ENCODE peak calls at places on chromosomes 16 and 17, in eight cellular contexts. W, V, N, T, G, X, J and B are unnamed samples.
A peak's percentile ranks its signal among the peaks of the same experiment; 100 is the strongest.

GRCh38 chr17:50949128-50950001 is 83.2 kb upstream of the TOB1 start:
- DNase-seq in N (peak; percentile 32), J (no peak), X (no peak), W (no peak), T (peak; percentile 13), V (no peak), G (peak; percentile 65), B (no peak)

GRCh38 chr16:5604770-5605169 is 507.2 kb upstream of the EEF2KMT start:
- DNase-seq in G (no peak), V (no peak), J (peak; percentile 56), X (no peak), N (no peak), T (no peak), W (peak; percentile 51), B (no peak)

GRCh38 chr17:74176546-74177001 is 26.9 kb upstream of the RPL38 start:
- DNase-seq in N (peak; percentile 65), X (peak; percentile 46), G (no peak), T (peak; percentile 72), W (peak; percentile 82), V (peak; percentile 43), J (peak; percentile 78), B (peak; percentile 68)

GRCh38 chr17:37802712-37803416 is 58.0 kb upstream of the HNF1B start:
- DNase-seq in W (no peak), T (peak; percentile 42), J (peak; percentile 29), G (no peak), X (no peak), N (peak; percentile 41), V (peak; percentile 85), B (no peak)

GRCh38 chr17:50943575-50943933 is 77.4 kb upstream of the TOB1 start:
- DNase-seq in V (no peak), N (peak; percentile 25), W (no peak), G (peak; percentile 49), J (peak; percentile 68), X (no peak), T (peak; percentile 57), B (peak; percentile 19)

GRCh38 chr17:13293421-13293820 is 275.6 kb upstream of the ELAC2 start:
- DNase-seq in V (no peak), J (no peak), G (no peak), W (no peak), N (no peak), X (no peak), T (no peak), B (no peak)

GRCh38 chr16:54080524-54081008 is 206.0 kb downstream of the IRX3 start:
- DNase-seq in J (no peak), G (no peak), T (no peak), X (no peak), V (peak; percentile 99), N (no peak), W (no peak), B (no peak)

GRCh38 chr16:20675488-20676267 is 21.8 kb downstream of the ACSM1 start:
- DNase-seq in T (peak; percentile 77), J (no peak), X (no peak), G (no peak), V (no peak), W (peak; percentile 20), N (no peak), B (peak; percentile 79)

GRCh38 chr16:28915181-28915580 is 9.9 kb downstream of the RABEP2 start:
- DNase-seq in G (no peak), T (no peak), J (no peak), W (no peak), V (peak; percentile 60), X (no peak), N (no peak), B (no peak)

GRCh38 chr16:55370762-55371482 is 46.9 kb downstream of the IRX6 start:
- DNase-seq in V (peak; percentile 27), X (peak; percentile 85), J (peak; percentile 75), T (peak; percentile 50), G (peak; percentile 85), N (peak; percentile 54), W (peak; percentile 78), B (peak; percentile 15)

GRCh38 chr17:64077409-64077808 is 52.5 kb downstream of the ERN1 start:
- DNase-seq in N (peak; percentile 24), G (peak; percentile 92), X (no peak), V (no peak), T (peak; percentile 36), J (no peak), W (no peak), B (no peak)

GRCh38 chr17:57051886-57052342 is 33.1 kb upstream of the AKAP1 start:
- DNase-seq in V (no peak), J (no peak), T (no peak), N (no peak), W (no peak), G (no peak), X (peak; percentile 38), B (no peak)

GRCh38 chr16:1973461-1974156 is 1.8 kb downstream of the TBL3 start:
- DNase-seq in W (no peak), V (no peak), N (no peak), T (no peak), J (no peak), G (no peak), X (no peak), B (no peak)

GRCh38 chr17:47275245-47275984 is 21.8 kb downstream of the ITGB3 start:
- DNase-seq in J (peak; percentile 86), N (peak; percentile 60), G (no peak), V (peak; percentile 92), T (peak; percentile 70), X (peak; percentile 90), W (peak; percentile 93), B (peak; percentile 75)

GRCh38 chr16:84729716-84730320 is 30.0 kb downstream of the USP10 start:
- DNase-seq in N (no peak), W (no peak), J (no peak), X (no peak), G (no peak), T (no peak), V (no peak), B (no peak)

GRCh38 chr17:56694825-56695224 is 101.3 kb downstream of the NOG start:
- DNase-seq in W (no peak), T (no peak), V (peak; percentile 79), G (no peak), N (no peak), J (no peak), X (no peak), B (no peak)

GRCh38 chr16:77002644-77003043 is 188.3 kb upstream of the MON1B start:
- DNase-seq in N (no peak), X (no peak), J (no peak), V (no peak), G (no peak), T (no peak), W (no peak), B (no peak)

GRCh38 chr17:81940538-81941483 is 3.7 kb upstream of the PYCR1 start:
- DNase-seq in V (no peak), N (no peak), G (no peak), T (no peak), J (peak; percentile 8), W (no peak), X (peak; percentile 27), B (no peak)

GRCh38 chr17:73045722-73046121 is 46.8 kb downstream of the SLC39A11 start:
- DNase-seq in X (no peak), G (no peak), N (no peak), V (no peak), J (no peak), W (no peak), T (no peak), B (no peak)

GRCh38 chr16:87085441-87085840 is 231.8 kb downstream of the C16orf95 start:
- DNase-seq in X (no peak), N (no peak), T (no peak), G (no peak), V (no peak), W (no peak), J (no peak), B (no peak)

GRCh38 chr16:84156342-84156784 is 11.3 kb downstream of the DNAAF1 start:
- DNase-seq in N (no peak), J (no peak), X (no peak), G (no peak), T (no peak), W (no peak), V (peak; percentile 54), B (no peak)

GRCh38 chr16:74627506-74628220 is 20.7 kb upstream of the GLG1 start:
- DNase-seq in X (peak; percentile 38), T (peak; percentile 72), V (peak; percentile 29), G (no peak), J (no peak), W (no peak), N (peak; percentile 48), B (no peak)

GRCh38 chr16:86222541-86222940 is 287.8 kb upstream of the FOXF1 start:
- DNase-seq in W (no peak), N (no peak), T (no peak), X (no peak), V (peak; percentile 70), J (no peak), G (no peak), B (no peak)

GRCh38 chr16:23640669-23640958 is 496 bp downstream of the PALB2 start:
- DNase-seq in T (no peak), G (no peak), V (peak; percentile 6), J (no peak), W (no peak), X (no peak), N (no peak), B (no peak)

GRCh38 chr17:8362651-8363332 is 13.7 kb downstream of the KRABD2 start:
- DNase-seq in N (no peak), G (no peak), W (no peak), V (peak; percentile 56), X (no peak), J (no peak), T (no peak), B (no peak)

DNA sequence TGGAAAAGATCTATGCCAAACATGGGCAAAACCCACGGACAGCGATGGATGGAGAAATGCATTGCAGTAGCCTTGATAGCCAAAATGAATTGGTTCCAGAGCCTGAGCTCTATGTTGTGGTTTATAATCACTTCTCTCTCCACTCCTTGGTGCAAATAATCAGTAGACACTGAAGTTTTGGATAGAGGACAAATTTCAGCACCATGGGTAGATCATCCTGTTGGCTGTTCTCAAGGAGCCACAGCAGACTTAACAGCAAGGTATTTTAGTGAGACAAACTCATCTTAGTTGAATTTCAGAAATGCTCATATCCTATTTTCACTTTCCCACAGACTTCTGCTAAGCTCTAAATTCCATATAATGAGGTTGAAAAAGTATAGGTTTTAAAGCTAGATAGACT is 88.3 kb upstream of the CCL1 start:
- DNase-seq in W (peak; percentile 36), X (no peak), V (no peak), T (no peak), N (no peak), G (no peak), J (no peak), B (no peak)
- H3K4me1 ChIP-seq in W (no peaks in the 10 kb centered on the region), X (no peaks in the 10 kb centered on the region), V (no peaks in the 10 kb centered on the region), T (no peaks in the 10 kb centered on the region), N (no peaks in the 10 kb centered on the region), G (no peaks in the 10 kb centered on the region), J (no peaks in the 10 kb centered on the region), B (no peaks in the 10 kb centered on the region)

GRCh38 chr17:28900986-28901726 is 1.7 kb downstream of the DHRS13 start:
- DNase-seq in J (no peak), X (no peak), G (peak; percentile 58), T (peak; percentile 31), V (no peak), N (peak; percentile 63), W (no peak), B (no peak)
- H3K4me3 ChIP-seq in J (no peak overlapping the region), X (no peak overlapping the region), G (no peak overlapping the region), T (no peak overlapping the region), V (no peak overlapping the region), N (no peak overlapping the region), W (no peak overlapping the region), B (no peak overlapping the region)

GRCh38 chr17:59848778-59849177 is 44.0 kb downstream of the TUBD1 start:
- DNase-seq in V (peak; percentile 61), T (peak; percentile 76), G (peak; percentile 92), J (no peak), X (peak; percentile 62), W (no peak), N (peak; percentile 59), B (peak; percentile 81)
- H3K27me3 ChIP-seq in V (no peaks in the 10 kb centered on the region), T (no peaks in the 10 kb centered on the region), G (no peaks in the 10 kb centered on the region), J (no peaks in the 10 kb centered on the region), X (no peaks in the 10 kb centered on the region), W (no peaks in the 10 kb centered on the region), N (no peaks in the 10 kb centered on the region), B (no peaks in the 10 kb centered on the region)

GRCh38 chr16:9824191-9824590 is 358.0 kb downstream of the GRIN2A start:
- DNase-seq in G (no peak), W (no peak), T (no peak), X (no peak), N (no peak), V (no peak), J (no peak), B (no peak)
- H3K4me1 ChIP-seq in G (no peaks in the 10 kb centered on the region), W (no peaks in the 10 kb centered on the region), T (no peaks in the 10 kb centered on the region), X (no peaks in the 10 kb centered on the region), N (no peaks in the 10 kb centered on the region), V (no peaks in the 10 kb centered on the region), J (no peaks in the 10 kb centered on the region), B (no peaks in the 10 kb centered on the region)